ENCODE peak calls at places on chromosome 11, in four cellular contexts. B is hypothalamus, Q is NCI-H1092 treated with DMSO at 0.1 percent for 48 hours, I is T-helper 1 cell. R is an unnamed sample.

GRCh38 chr11:44305149-44305642 is 4.7 kb downstream of the ALX4 start:
- DNase-seq in B (no peak), Q (no peak), I (no peak), R (no peak)

GRCh38 chr11:108019870-108020540 is 11.3 kb downstream of the CUL5 start:
- DNase-seq in B (no peak), Q (no peak), I (no peak), R (no peak)

GRCh38 chr11:85854212-85854556 is 999 bp upstream of the CCDC83 start:
- DNase-seq in B (no peak), Q (no peak), I (no peak), R (no peak)

GRCh38 chr11:122676638-122677037 is 21.1 kb downstream of the UBASH3B start:
- DNase-seq in B (no peak), Q (no peak), I (no peak), R (no peak)

GRCh38 chr11:95764267-95764898 is 25.2 kb downstream of the FAM76B start:
- DNase-seq in B (no peak), Q (peak), I (no peak), R (no peak)

GRCh38 chr11:36030707-36031365 is 87.0 kb downstream of the LDLRAD3 start:
- DNase-seq in B (no peak), Q (no peak), I (no peak), R (no peak)

GRCh38 chr11:8218840-8219239 is 44.8 kb downstream of the LMO1 start:
- DNase-seq in B (no peak), Q (no peak), I (no peak), R (no peak)

GRCh38 chr11:114319716-114320328 is 23.6 kb downstream of the NNMT start:
- DNase-seq in B (no peak), Q (no peak), I (no peak), R (peak)

GRCh38 chr11:44509291-44509690 is 56.2 kb upstream of the CD82 start:
- DNase-seq in B (no peak), Q (no peak), I (no peak), R (no peak)

GRCh38 chr11:128476729-128477128 is 110.6 kb downstream of the ETS1 start:
- DNase-seq in B (no peak), Q (no peak), I (peak), R (peak)

GRCh38 chr11:9112075-9112474 is 20.7 kb upstream of the SCUBE2 start:
- DNase-seq in B (no peak), Q (no peak), I (no peak), R (no peak)

GRCh38 chr11:19853016-19853415 is 140.4 kb downstream of the NAV2 start:
- DNase-seq in B (no peak), Q (no peak), I (no peak), R (no peak)

GRCh38 chr11:135075740-135076139 is 663.7 kb upstream of the B3GAT1 start:
- DNase-seq in B (no peak), Q (no peak), I (peak), R (no peak)

GRCh38 chr11:46391578-46392420 is at the start of gene CHRM4:
- DNase-seq in B (no peak), Q (peak), I (no peak), R (no peak)

GRCh38 chr11:112759418-112759817 is 201.8 kb upstream of the NCAM1 start:
- DNase-seq in B (no peak), Q (no peak), I (no peak), R (no peak)

GRCh38 chr11:93694109-93694508 is 32.6 kb downstream of the CEP295 start:
- DNase-seq in B (no peak), Q (no peak), I (no peak), R (no peak)